ENCODE peak calls at places on chromosomes 13 and 19, in five cellular contexts. F is body of pancreas, D is psoas muscle, U is A549, M is colonic mucosa. L is an unnamed sample.

GRCh38 chr13:105538346-105538745 is 997.1 kb downstream of the EFNB2 start:
- DNase-seq in M (no peak), U (no peak), F (no peak), D (no peak), L (no peak)

GRCh38 chr13:33158830-33159229 is 126.7 kb downstream of the STARD13 start:
- DNase-seq in D (no peak), M (no peak), U (no peak), F (no peak), L (no peak)

GRCh38 chr13:106078191-106078590 is 457.3 kb downstream of the EFNB2 start:
- DNase-seq in D (no peak), M (no peak), F (no peak), U (no peak), L (no peak)

GRCh38 chr13:94548382-94549240 is 47.3 kb downstream of the TGDS start:
- DNase-seq in D (peak; percentile 77), U (peak; percentile 67), F (peak; percentile 59), M (peak; percentile 62), L (no peak)

GRCh38 chr13:39311619-39312018 is 273.4 kb downstream of the NHLRC3 start:
- DNase-seq in D (no peak), F (no peak), M (no peak), U (no peak), L (no peak)

GRCh38 chr19:1590641-1591397 is 1.8 kb downstream of the MBD3 start:
- DNase-seq in U (peak; percentile 33), F (no peak), M (no peak), D (no peak), L (no peak)

GRCh38 chr13:77779461-77780272 is 82.2 kb downstream of the SLAIN1 start:
- DNase-seq in D (no peak), U (peak; percentile 61), M (peak; percentile 26), F (peak; percentile 69), L (peak; percentile 28)

GRCh38 chr19:2724148-2724557 is 3.0 kb upstream of the DIRAS1 start:
- DNase-seq in U (no peak), D (no peak), F (no peak), M (no peak), L (no peak)

GRCh38 chr19:12789098-12789903 is 2.0 kb upstream of the JUNB start:
- DNase-seq in F (no peak), M (peak; percentile 84), D (no peak), U (peak; percentile 53), L (peak; percentile 64)

GRCh38 chr13:73596382-73596781 is 537.6 kb downstream of the KLF5 start:
- DNase-seq in F (no peak), M (no peak), D (no peak), U (no peak), L (no peak)

GRCh38 chr13:72004975-72005374 is 138.0 kb upstream of the DACH1 start:
- DNase-seq in D (no peak), F (no peak), M (no peak), U (no peak), L (no peak)

GRCh38 chr19:55368701-55369563 is 1.3 kb downstream of the IL11 start:
- DNase-seq in D (no peak), U (peak; percentile 59), F (no peak), M (no peak), L (peak; percentile 71)
- H3K4me3 ChIP-seq in D (peak overlapping the region; percentile 22), U (peak overlapping the region; percentile 85), F (no peak overlapping the region), M (no peak overlapping the region), L (peak overlapping the region; percentile 88)

DNA sequence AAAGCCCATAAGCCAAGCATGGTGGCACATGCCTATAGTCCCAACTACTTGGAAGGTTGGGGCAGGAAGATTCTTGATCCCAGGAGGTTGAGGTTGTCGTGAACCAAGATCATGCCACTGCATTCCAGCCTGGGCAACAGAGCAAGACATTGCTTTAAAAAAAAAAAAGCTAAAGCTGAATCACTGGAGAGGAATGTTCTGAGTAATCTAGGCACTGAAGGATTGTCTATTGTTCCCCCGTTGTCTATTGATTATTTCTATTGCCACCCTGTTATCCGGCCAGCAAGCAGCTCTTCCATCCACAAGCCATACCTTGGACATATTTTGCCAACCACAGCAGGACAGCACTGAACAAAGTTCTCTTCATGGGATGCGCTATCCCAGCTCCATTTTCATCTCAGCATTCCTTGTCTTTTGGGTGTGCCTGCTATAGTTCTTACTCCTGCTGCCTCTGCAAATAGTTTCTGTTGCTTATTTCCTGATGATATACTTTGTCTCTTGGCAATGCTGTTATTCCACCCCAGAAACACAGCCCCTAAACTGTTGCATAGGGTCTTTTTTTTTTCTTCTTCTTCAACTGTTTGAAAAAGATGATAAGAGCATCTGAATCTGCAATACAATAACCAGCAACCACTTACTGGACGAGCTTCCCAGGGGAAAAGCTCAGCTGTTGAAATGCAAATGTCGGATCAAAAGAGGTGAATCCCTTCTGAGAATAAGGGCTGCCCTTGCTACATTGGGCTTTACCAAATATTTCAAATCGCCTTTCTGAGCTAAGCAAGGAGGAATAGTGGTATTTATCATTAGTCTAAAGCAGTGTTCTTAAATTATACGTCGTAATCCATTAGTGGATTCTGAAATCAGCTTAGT is 22.2 kb upstream of the SIAH3 start:
- DNase-seq in U (no peak), M (no peak), F (no peak), D (no peak), L (peak; percentile 46)
- H3K4me1 ChIP-seq in U (no peaks in the 10 kb centered on the region), M (no peaks in the 10 kb centered on the region), F (peaks cover 5% of the 10 kb centered on the region), D (peaks cover 7% of the 10 kb centered on the region), L (peaks cover 9% of the 10 kb centered on the region)

DNA sequence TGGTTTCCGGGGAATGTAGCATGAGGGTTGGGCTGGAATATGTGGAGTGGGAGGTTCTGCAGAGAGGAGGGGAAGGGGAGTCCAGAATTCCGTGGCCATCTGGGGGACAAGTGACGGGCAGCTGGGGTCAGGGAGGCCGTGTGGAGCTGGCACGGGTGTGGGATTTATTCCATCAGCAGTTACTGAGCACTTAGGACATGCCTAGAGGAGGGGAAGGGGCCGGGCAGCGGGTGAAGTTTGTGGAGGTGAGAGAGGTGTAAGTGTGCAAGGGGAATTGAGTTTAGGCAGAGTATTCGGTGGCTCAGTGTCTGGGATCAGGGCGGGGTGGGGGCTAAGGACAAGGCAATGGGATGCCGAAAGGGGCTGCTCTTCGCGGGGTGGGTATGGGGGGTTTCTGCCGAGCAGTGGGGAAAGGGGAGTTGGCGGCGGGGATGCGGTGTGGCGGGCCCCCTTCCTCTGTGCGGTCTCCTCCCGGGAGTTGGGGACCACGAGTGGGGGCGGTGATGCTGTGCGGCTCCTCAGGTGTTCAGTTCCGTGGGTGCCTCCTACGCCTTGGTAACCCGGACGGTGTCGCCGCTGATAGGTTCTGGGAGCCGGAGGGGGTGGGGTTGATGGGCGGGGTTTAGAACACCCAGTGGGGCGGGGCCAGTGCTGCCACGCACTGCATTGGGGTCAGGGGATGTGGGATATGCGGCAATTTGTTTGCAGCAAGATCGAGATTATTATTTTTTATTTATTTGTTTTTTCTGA is 5.4 kb downstream of the CCDC61 start:
- DNase-seq in F (peak; percentile 67), M (peak; percentile 77), D (no peak), U (no peak), L (no peak)
- H3K4me3 ChIP-seq in F (no peak overlapping the region), M (no peak overlapping the region), D (no peak overlapping the region), U (no peak overlapping the region), L (no peak overlapping the region)

GRCh38 chr13:41054212-41054877 is 7.0 kb upstream of the WBP4 start:
- DNase-seq in M (peak; percentile 75), F (peak; percentile 44), D (no peak), U (peak; percentile 61), L (no peak)

GRCh38 chr13:41056996-41057711 is 4.2 kb upstream of the WBP4 start:
- DNase-seq in D (no peak), F (no peak), M (no peak), U (no peak), L (no peak)

GRCh38 chr13:41056194-41056593 is 5.1 kb upstream of the WBP4 start:
- DNase-seq in M (no peak), D (no peak), F (no peak), U (no peak), L (no peak)

GRCh38 chr13:41053384-41053826 is 7.9 kb upstream of the WBP4 start:
- DNase-seq in M (peak; percentile 29), U (peak; percentile 20), F (peak; percentile 34), D (no peak), L (no peak)

GRCh38 chr13:41054919-41055619 is 6.2 kb upstream of the WBP4 start:
- DNase-seq in U (peak; percentile 33), M (no peak), F (no peak), D (no peak), L (no peak)
- H3K4me1 ChIP-seq in U (peaks cover 55% of the 10 kb centered on the region), M (peaks cover 26% of the 10 kb centered on the region), F (peaks cover 86% of the 10 kb centered on the region), D (peaks cover 82% of the 10 kb centered on the region), L (peaks cover 24% of the 10 kb centered on the region)

GRCh38 chr13:21138561-21138960 is 37.8 kb downstream of the SKA3 start:
- DNase-seq in F (no peak), D (no peak), M (no peak), U (no peak), L (no peak)

GRCh38 chr13:21142766-21143165 is 33.6 kb downstream of the SKA3 start:
- DNase-seq in F (no peak), M (no peak), D (no peak), U (no peak), L (no peak)

GRCh38 chr13:21137696-21138095 is 38.7 kb downstream of the SKA3 start:
- DNase-seq in M (no peak), D (no peak), U (peak; percentile 25), F (no peak), L (no peak)

GRCh38 chr13:21134475-21134874 is 41.9 kb downstream of the SKA3 start:
- DNase-seq in F (no peak), U (no peak), D (no peak), M (no peak), L (no peak)

DNA sequence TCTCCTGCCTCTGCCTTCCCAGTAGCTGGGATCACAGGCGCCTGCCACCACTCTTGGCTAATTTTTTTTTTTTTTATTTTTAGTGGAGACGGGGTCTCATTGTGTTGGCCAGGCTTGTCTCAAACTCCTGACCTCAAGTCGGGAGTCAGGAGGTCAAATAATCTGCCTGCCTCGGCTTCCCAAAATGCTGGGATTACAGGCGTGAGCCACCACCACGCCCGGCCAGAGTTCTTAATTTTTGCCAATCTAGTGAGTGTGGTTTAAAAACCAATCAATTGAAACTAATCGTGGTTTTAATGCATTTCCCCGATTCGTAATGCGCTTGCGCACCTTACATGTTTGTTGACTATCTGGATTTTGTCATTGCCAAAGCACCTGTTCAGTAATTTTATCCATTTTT is 37.0 kb downstream of the SKA3 start:
- DNase-seq in U (no peak), D (no peak), M (peak; percentile 23), F (peak; percentile 10), L (no peak)
- H3K4me3 ChIP-seq in U (peak overlapping the region; percentile 65), D (peak overlapping the region; percentile 82), M (peak overlapping the region; percentile 93), F (no peak overlapping the region), L (peak overlapping the region; percentile 59)

L was measured in SJSA1.